ENCODE peak calls at places on chromosomes 4 and X, in four cellular contexts. K is upper lobe of left lung, N is GM10248, W is fibroblast of lung. S is an unnamed sample.

GRCh38 chr4:183889190-183889589 is 15.9 kb upstream of the STOX2 start:
- DNase-seq in K (no peak), N (no peak), W (no peak), S (no peak)

GRCh38 chr4:151955721-151956340 is 195.0 kb upstream of the GATB start:
- DNase-seq in K (no peak), N (no peak), W (peak), S (no peak)

GRCh38 chr4:105587851-105588250 is 35.4 kb downstream of the ARHGEF38 start:
- DNase-seq in K (no peak), N (no peak), W (no peak), S (no peak)

GRCh38 chr4:98659741-98660507 is 1.5 kb upstream of the TSPAN5 start:
- DNase-seq in K (no peak), N (no peak), W (no peak), S (no peak)

GRCh38 chrX:44785652-44786051 is 58.2 kb upstream of the DUSP21 start:
- DNase-seq in K (no peak), N (no peak), W (peak), S (no peak)

GRCh38 chr4:64584981-64585557 is 175.8 kb upstream of the TECRL start:
- DNase-seq in K (no peak), N (peak), W (peak), S (peak)

GRCh38 chr4:42280327-42281095 is 116.8 kb upstream of the SHISA3 start:
- DNase-seq in K (no peak), N (peak), W (peak), S (peak)

GRCh38 chrX:47915886-47916493 is 79.3 kb downstream of the ZNF81 start:
- DNase-seq in K (no peak), N (no peak), W (no peak), S (no peak)

GRCh38 chr4:90992213-90992612 is 865.0 kb downstream of the CCSER1 start:
- DNase-seq in K (no peak), N (no peak), W (no peak), S (no peak)

GRCh38 chr4:144288011-144288903 is 147.7 kb upstream of the GYPA start:
- DNase-seq in K (no peak), N (no peak), W (no peak), S (no peak)

GRCh38 chr4:100421356-100421978 is 96.4 kb downstream of the EMCN start:
- DNase-seq in K (no peak), N (no peak), W (peak), S (no peak)

GRCh38 chr4:145043306-145043705 is 54.7 kb downstream of the ANAPC10 start:
- DNase-seq in K (no peak), N (no peak), W (no peak), S (no peak)

GRCh38 chr4:73193155-73193554 is 65.4 kb downstream of the ANKRD17 start:
- DNase-seq in K (no peak), N (peak), W (no peak), S (peak)

GRCh38 chr4:168541608-168541953 is 44.7 kb downstream of the PALLD start:
- DNase-seq in K (no peak), N (no peak), W (peak), S (no peak)

GRCh38 chr4:11495291-11495690 is 66.6 kb upstream of the HS3ST1 start:
- DNase-seq in K (no peak), N (no peak), W (peak), S (no peak)

GRCh38 chr4:136900706-136901105 is 631.6 kb downstream of the PCDH18 start:
- DNase-seq in K (no peak), N (no peak), W (peak), S (no peak)

GRCh38 chr4:2595436-2595835 is 59.0 kb downstream of the FAM193A start:
- DNase-seq in K (peak), N (no peak), W (peak), S (no peak)

GRCh38 chr4:152936446-152937279 is 540 bp downstream of the FHDC1 start:
- DNase-seq in K (no peak), N (peak), W (no peak), S (peak)

GRCh38 chr4:56570041-56570440 is 64.5 kb downstream of the ARL9 start:
- DNase-seq in K (no peak), N (no peak), W (no peak), S (no peak)

GRCh38 chr4:2909583-2909982 is 53.6 kb downstream of the NOP14 start:
- DNase-seq in K (no peak), N (no peak), W (no peak), S (no peak)

GRCh38 chrX:127457161-127457560 is 595.0 kb downstream of the ACTRT1 start:
- DNase-seq in K (no peak), N (no peak), W (no peak), S (no peak)

GRCh38 chr4:182478475-182478874 is 235.3 kb downstream of the TENM3 start:
- DNase-seq in K (no peak), N (peak), W (peak), S (peak)

GRCh38 chr4:38366997-38367396 is 297.0 kb upstream of the KLF3 start:
- DNase-seq in K (no peak), N (no peak), W (no peak), S (no peak)

DNA sequence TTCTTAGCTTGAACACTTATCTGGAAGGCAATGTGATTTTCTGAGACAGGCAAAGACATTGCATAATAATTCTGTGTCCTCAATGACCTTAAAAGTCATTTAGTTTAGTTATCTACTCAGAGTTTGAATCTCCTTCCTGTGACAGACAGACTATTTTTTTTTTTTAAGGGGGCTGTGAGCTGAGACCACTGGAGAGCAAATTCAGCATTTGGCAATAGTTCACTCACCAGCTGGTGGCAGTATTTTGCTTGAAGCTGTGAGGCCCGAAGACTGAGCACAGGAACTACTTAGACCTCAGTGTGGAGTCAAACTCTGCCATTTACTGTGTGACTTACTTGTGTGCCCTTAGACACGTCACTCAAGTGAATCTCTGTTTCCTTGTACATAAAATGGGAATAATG is 22.9 kb upstream of the CPE start:
- DNase-seq in K (no peak), N (no peak), W (peak), S (peak)
- TF ChIP-seq CTCF in K (no peak), N (peak), W (peak), S (peak)

DNA sequence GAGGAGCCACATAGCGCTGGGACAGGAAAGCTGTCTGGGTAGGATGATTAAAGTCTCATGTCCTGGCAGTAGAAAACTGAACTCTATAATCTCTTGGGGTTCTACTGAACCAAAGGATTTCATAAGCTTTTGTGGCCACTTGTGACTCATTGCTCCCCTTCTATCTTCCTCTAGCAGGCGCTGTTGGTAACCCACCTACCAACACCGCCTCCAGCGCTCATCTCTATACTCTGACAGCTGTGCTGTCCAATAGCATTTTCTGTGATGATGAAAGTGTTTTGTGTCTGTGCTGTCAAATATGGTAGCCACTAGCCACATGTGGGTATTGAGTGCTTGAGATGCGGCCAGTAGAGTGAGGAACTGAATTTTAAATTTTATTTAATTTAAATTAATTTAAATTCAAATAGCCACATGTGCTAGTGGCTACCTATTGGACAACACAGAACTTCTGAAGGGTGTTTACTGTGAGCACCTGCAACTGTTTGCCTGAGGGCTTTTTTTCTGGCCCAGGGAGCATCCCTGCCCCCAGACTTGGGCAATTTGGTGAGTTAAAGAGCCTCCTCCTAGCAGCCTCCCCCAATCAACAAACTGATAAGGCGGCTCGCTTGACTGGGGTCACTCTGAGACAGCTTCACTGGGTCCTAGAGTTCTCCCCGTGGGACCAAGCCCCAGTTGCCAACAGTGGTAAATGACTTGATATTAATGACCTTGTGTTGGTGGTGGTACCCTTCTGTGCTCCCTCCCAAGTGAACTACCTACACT is 169.2 kb upstream of the ATP6AP2 start:
- DNase-seq in K (no peak), N (no peak), W (no peak), S (no peak)
- TF ChIP-seq CTCF in K (no peak), N (no peak), W (no peak), S (no peak)

GRCh38 chr4:83454626-83455025 is 997 bp downstream of the HELQ start:
- DNase-seq in K (no peak), N (no peak), W (peak), S (no peak)

GRCh38 chr4:83456184-83456501 is 285 bp downstream of the MRPS18C start:
- DNase-seq in K (no peak), N (no peak), W (no peak), S (no peak)

DNA sequence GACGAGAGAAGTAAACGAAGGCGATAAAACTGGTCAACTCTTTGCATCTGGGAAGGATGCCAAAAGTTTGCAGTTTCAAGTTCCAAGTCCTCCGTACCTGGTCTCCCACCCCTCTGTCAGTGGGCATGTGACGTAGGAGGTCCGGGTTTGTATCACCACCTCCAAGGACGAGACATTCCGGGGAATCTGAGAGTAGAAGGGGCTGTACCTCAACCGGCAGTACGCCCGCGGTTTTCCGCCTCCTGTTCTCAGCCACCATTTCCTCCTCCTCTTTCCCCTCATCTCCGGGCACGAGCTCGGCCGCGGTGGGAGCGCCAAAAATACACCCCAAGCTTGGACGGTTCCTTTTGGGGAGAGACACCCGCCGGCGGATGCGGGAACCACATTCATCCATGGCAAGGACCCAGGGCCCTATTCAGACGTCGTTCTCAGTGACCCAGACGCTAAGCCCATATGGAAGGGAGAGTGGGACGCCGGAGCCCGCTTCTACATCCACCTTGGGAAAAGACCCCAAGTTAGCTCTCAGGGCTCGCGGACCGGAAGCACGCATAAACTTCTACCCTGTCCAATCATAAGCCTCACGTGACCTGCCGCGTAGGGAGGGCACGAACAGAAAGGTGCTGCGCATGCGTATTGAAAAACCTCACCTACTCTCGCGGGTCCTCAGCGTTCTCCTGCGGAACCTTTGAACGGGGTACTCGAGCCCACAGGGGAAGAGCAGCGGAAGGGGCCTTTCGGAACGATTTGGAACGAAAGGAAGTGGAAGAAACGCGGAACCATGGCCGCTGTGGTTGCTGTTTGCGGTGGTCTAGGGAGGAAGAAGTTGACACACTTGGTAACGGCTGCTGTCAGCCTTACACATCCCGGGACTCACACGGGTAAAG is at the start of the genes HELQ and MRPS18C:
- DNase-seq in K (peak), N (peak), W (peak), S (peak)
- TF ChIP-seq CTCF in K (peak), N (no peak), W (peak), S (no peak)

DNA sequence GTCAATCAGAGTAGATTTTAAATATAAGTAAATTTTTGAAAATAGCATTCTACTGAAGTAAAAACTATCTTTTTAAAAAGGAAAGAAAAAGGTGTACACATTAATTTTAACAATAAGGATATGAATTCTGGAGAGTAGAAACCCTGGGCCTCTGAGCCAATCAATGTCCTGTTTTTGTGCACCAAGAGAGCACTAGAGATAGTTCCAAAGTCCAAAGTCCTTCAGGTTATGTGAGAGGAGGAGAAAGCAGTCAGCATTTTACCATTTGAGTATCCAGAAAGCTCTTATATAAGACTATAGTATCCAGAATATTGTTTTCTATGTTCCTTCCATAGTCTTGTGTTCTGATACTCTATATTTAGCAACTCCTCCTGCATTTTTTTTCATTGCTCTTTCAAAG is 3.3 kb upstream of the TCEAL8 start:
- DNase-seq in K (no peak), N (no peak), W (no peak), S (no peak)
- TF ChIP-seq CTCF in K (no peak), N (no peak), W (no peak), S (no peak)

GRCh38 chr4:47381172-47381571 is 82.3 kb downstream of the COMMD8 start:
- DNase-seq in K (no peak), N (no peak), W (no peak), S (no peak)

GRCh38 chr4:47386592-47387235 is 76.8 kb downstream of the COMMD8 start:
- DNase-seq in K (no peak), N (no peak), W (no peak), S (no peak)

GRCh38 chr4:47386146-47386545 is 77.4 kb downstream of the COMMD8 start:
- DNase-seq in K (no peak), N (no peak), W (no peak), S (no peak)

DNA sequence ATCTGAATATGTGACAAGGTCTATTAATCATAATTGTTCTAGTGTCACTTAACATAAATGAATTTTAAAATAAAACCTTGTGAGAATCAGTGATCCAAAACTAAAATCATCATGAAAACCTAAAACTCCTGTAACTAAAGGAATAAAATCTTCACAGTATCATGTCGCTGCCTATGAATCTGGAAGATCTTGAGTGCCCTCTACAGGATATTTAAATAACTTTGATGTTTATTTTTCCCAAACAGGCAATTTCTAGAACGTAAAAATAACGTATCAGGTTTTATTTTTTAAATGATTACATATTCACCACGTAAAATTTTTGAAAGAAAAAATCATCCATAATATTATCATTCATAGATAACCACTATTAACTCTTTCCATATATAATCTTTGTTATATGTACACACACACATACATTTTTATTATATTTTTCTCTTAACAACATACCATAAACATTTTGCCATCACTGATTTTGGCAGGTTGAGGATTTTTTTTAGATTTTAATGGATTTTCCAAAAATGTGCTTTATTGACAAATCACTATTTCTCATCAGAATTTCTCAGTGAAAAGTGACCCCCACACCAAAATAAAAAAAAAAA is 79.6 kb downstream of the COMMD8 start:
- DNase-seq in K (no peak), N (peak), W (peak), S (peak)
- TF ChIP-seq CTCF in K (no peak), N (peak), W (peak), S (peak)

GRCh38 chr4:24915121-24915922 is 2.5 kb upstream of the CCDC149 start:
- DNase-seq in K (no peak), N (no peak), W (peak), S (no peak)
- TF ChIP-seq CTCF in K (no peak), N (no peak), W (no peak), S (no peak)

DNA sequence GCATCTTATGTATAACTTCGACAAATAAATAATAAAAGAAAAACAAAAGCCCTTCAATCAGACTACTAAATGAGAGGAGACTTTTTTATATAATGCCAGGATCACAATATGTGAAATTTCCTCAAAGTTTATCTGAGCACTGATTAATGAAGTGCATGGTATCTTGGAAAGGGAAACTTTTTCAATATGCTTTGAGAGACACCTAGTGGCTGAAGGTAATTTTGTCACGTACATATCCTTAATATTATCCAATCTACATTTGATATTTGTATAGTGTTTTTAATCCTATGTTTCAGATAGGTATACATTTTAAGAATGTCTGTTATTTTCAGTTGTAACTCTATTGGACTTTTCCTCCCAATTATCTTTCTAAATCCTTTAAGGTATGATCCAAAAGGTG is 146.8 kb downstream of the KLHL4 start:
- DNase-seq in K (no peak), N (no peak), W (peak), S (peak)
- TF ChIP-seq CTCF in K (no peak), N (peak), W (no peak), S (no peak)

GRCh38 chrX:2342281-2342688 is 158.5 kb downstream of the DHRSX start:
- DNase-seq in K (no peak), N (no peak), W (no peak), S (no peak)
- TF ChIP-seq CTCF in K (no peak), N (no peak), W (no peak), S (no peak)